ENCODE peak calls at places on chromosome 14, in five cellular contexts. Y is fibroblast of mammary gland, K is A549, X is transverse colon, G is Peyer's patch. P is an unnamed sample.

GRCh38 chr14:85301506-85301905 is 228.4 kb upstream of the FLRT2 start:
- DNase-seq in G (no peak), X (no peak), K (no peak), Y (no peak), P (no peak)

GRCh38 chr14:61034416-61035100 is 53.5 kb downstream of the SLC38A6 start:
- DNase-seq in G (no peak), X (peak; percentile 15), K (no peak), Y (no peak), P (peak; percentile 8)

GRCh38 chr14:50343424-50343823 is 31.3 kb downstream of the DMAC2L start:
- DNase-seq in Y (no peak), G (no peak), X (no peak), K (no peak), P (no peak)

GRCh38 chr14:80477388-80478160 is 266.3 kb upstream of the DIO2 start:
- DNase-seq in Y (peak; percentile 32), G (no peak), X (no peak), K (no peak), P (no peak)

GRCh38 chr14:91410781-91411536 is 6.7 kb downstream of the CCDC88C start:
- DNase-seq in G (peak; percentile 61), Y (no peak), K (no peak), X (no peak), P (no peak)

GRCh38 chr14:103819503-103820307 is 27.7 kb downstream of the PPP1R13B start:
- DNase-seq in Y (peak; percentile 35), K (no peak), X (peak; percentile 47), G (peak; percentile 47), P (peak; percentile 14)

GRCh38 chr14:72604133-72604532 is 289.8 kb downstream of the DPF3 start:
- DNase-seq in K (no peak), G (no peak), X (no peak), Y (no peak), P (no peak)

GRCh38 chr14:53670701-53671100 is 285.9 kb downstream of the BMP4 start:
- DNase-seq in Y (peak; percentile 93), G (no peak), K (no peak), X (no peak), P (peak; percentile 49)

GRCh38 chr14:78721756-78722455 is 551.7 kb downstream of the NRXN3 start:
- DNase-seq in X (no peak), Y (no peak), K (no peak), G (no peak), P (no peak)

GRCh38 chr14:45434221-45434620 is 181.2 kb upstream of the MIS18BP1 start:
- DNase-seq in Y (no peak), K (no peak), X (no peak), G (no peak), P (no peak)

GRCh38 chr14:60648169-60648933 is 926 bp downstream of the SIX1 start:
- DNase-seq in Y (peak; percentile 30), X (no peak), G (no peak), K (peak; percentile 51), P (no peak)

GRCh38 chr14:97777622-97778021 is 980.4 kb downstream of the VRK1 start:
- DNase-seq in Y (no peak), K (no peak), X (no peak), G (no peak), P (no peak)

GRCh38 chr14:31243860-31244259 is 36.3 kb upstream of the HECTD1 start:
- DNase-seq in G (peak; percentile 80), K (no peak), X (peak; percentile 74), Y (no peak), P (peak; percentile 93)

GRCh38 chr14:68397827-68398226 is 395.0 kb downstream of the ZFP36L1 start:
- DNase-seq in X (no peak), Y (peak; percentile 83), G (no peak), K (no peak), P (peak; percentile 25)

GRCh38 chr14:73526036-73526984 is 10.6 kb upstream of the ACOT1 start:
- DNase-seq in X (no peak), G (no peak), K (no peak), Y (peak; percentile 49), P (peak; percentile 75)

GRCh38 chr14:83638725-83639124 is 1891.2 kb upstream of the FLRT2 start:
- DNase-seq in X (no peak), K (no peak), Y (no peak), G (no peak), P (no peak)

GRCh38 chr14:74333909-74334308 is 14.4 kb upstream of the VRTN start:
- DNase-seq in X (no peak), G (no peak), K (no peak), Y (peak; percentile 83), P (peak; percentile 37)

GRCh38 chr14:68137704-68138619 is 318.4 kb downstream of the RAD51B start:
- DNase-seq in K (peak; percentile 69), X (peak; percentile 36), G (peak; percentile 72), Y (peak; percentile 96), P (peak; percentile 98)

GRCh38 chr14:37262649-37263048 is 64.9 kb downstream of the MIPOL1 start:
- DNase-seq in Y (no peak), X (no peak), K (no peak), G (no peak), P (no peak)

GRCh38 chr14:90344920-90345557 is 13.3 kb upstream of the NRDE2 start:
- DNase-seq in G (no peak), K (no peak), X (no peak), Y (peak; percentile 21), P (peak; percentile 46)

GRCh38 chr14:71468701-71469100 is 463.5 kb upstream of the RGS6 start:
- DNase-seq in Y (no peak), X (no peak), K (no peak), G (no peak), P (no peak)

DNA sequence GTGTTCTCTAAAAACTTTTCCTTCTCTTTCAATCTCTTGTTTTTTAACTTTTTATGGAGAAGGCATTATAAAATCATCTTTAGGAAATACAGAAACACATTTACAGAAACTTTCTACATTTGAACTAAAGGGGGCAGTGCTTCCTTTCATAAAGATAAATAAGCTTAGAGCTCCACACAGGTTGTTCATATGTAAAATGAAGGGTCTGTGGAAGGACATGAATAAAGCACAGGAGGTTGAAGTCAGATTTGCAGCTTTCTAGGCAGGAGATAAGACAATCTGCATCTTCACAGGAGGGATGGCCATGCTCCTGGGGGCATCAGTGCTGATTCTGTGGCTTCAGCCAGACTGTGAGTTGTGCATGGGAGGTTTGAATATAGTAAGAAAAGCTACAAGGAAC is 426.0 kb downstream of the DAD1 start:
- DNase-seq in Y (peak; percentile 5), K (no peak), G (no peak), X (no peak), P (peak; percentile 18)
- TF ChIP-seq CTCF in Y (no peak), K (no peak), G (no peak), X (peak; percentile 36), P (peak; percentile 32)

GRCh38 chr14:24398298-24398942 is 383 bp upstream of the NYNRIN start:
- DNase-seq in X (peak; percentile 48), K (no peak), G (peak; percentile 44), Y (no peak), P (no peak)

GRCh38 chr14:24399981-24400718 is 1.3 kb downstream of the NYNRIN start:
- DNase-seq in K (no peak), G (peak; percentile 43), X (no peak), Y (no peak), P (no peak)

GRCh38 chr14:24397639-24398297 is 1.0 kb upstream of the NYNRIN start:
- DNase-seq in K (no peak), G (peak; percentile 40), X (no peak), Y (no peak), P (no peak)

GRCh38 chr14:24401810-24402702 is 3.3 kb downstream of the NYNRIN start:
- DNase-seq in K (no peak), X (no peak), Y (no peak), G (no peak), P (no peak)

DNA sequence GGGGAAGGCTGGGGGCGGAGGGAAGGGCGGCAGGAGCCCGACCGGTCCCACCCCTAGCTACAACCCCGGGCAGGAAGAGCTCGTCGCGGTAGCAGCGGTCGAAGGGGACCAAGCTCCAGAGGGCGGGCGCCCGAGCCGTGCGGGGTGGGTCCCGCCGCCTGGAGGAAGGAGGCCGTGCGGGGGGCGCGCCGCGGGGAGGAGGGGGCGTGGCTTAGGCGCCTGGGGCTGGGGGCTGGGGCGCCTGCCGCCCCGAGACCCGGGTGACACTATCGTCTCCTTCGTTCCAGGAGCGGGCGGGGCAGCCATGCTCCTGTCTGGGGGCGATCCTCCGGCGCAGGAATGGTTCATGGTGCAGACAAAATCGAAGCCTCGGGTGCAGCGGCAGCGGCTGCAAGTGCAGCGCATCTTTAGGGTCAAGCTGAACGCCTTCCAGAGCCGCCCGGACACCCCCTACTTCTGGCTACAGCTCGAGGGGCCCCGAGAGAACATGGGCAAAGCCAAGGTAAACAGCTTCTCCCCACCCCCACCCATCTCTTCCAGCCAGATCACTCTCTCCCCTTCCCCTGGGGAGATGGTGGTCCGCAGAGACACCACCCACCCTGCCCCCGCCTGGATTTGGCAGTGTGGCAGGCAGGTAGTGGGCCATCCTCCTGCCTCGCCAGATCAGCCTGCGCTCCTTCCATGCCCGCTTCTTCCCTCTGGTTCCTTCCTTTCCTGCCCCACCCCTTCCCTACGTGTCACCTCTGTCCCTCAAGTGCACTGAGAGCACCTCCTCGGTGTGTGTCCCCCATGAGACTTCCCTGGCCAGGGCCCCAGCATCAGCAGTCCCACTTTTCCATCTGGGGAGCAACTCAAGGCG is at the start of gene NYNRIN:
- DNase-seq in X (peak; percentile 62), Y (peak; percentile 20), G (peak; percentile 62), K (no peak), P (no peak)
- TF ChIP-seq CTCF in X (no peak), Y (no peak), G (no peak), K (no peak), P (no peak)

DNA sequence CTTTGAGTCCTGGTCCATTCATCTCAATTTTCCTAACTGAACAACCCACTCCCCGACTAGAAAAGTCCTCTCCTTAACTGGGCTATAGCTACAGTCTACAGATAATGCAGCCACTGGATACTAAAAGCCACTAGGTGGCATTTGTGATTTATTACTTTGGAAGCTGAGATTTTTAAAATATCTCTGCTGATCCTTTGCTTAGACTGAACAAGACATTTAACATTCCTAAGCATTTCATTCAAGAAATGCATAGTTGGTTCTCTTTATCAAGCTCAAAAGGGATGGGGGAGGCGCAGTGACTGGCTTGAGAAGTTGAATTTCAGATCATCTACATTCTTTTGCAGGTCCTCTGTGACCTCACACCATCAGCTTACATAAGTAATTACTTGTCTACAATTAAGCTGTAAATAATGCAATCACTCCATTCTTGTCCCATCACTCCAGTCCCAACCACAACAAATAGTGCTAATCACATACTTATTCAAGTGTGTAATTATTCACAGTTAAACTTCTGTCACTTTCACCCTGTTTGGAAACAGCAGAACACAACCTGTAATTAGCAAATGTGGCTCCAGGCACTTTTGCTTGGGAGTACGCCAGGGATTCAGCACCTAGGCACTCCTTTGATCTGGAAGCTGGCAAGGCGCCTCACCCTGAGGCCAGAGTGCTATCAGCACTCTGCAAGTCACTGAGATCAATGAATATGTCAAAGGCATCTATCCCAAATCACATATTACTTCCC is 203.5 kb downstream of the NOVA1 start:
- DNase-seq in Y (peak; percentile 40), G (no peak), K (peak; percentile 8), X (peak; percentile 20), P (peak; percentile 1)
- TF ChIP-seq CTCF in Y (peak; percentile 41), G (no peak), K (peak; percentile 56), X (no peak), P (peak; percentile 19)

GRCh38 chr14:32381869-32382268 is 52.8 kb downstream of the AKAP6 start:
- DNase-seq in X (no peak), G (no peak), K (no peak), Y (no peak), P (no peak)

GRCh38 chr14:32383337-32384009 is 54.4 kb downstream of the AKAP6 start:
- DNase-seq in Y (no peak), K (no peak), X (no peak), G (no peak), P (no peak)

GRCh38 chr14:32384464-32384863 is 55.4 kb downstream of the AKAP6 start:
- DNase-seq in Y (no peak), X (no peak), G (no peak), K (no peak), P (no peak)

GRCh38 chr14:32379447-32379846 is 50.3 kb downstream of the AKAP6 start:
- DNase-seq in K (no peak), Y (no peak), X (no peak), G (no peak), P (no peak)

GRCh38 chr14:32382704-32383103 is 53.6 kb downstream of the AKAP6 start:
- DNase-seq in X (no peak), K (no peak), Y (peak; percentile 41), G (no peak), P (peak; percentile 38)
- TF ChIP-seq CTCF in X (peak; percentile 33), K (peak; percentile 43), Y (peak; percentile 63), G (no peak), P (peak; percentile 75)

P was measured in MCF 10A.